ENCODE peak calls at places on chromosomes 2 and 18, in six cellular contexts. One of them, this sample, is unnamed.

GRCh38 chr2:85323351-85323987 is 4.3 kb downstream of the TGOLN2 start:
- DNase-seq in fibroblast of gingiva: peak
- DNase-seq in H9: no peak
- DNase-seq in naive thymus-derived CD4-positive, alpha-beta T cell: no peak
- DNase-seq in EH: no peak
- DNase-seq in Caki2: no peak
- DNase-seq in this sample: no peak

GRCh38 chr18:48077291-48077690 is 146.8 kb upstream of the SMAD2 start:
- DNase-seq in fibroblast of gingiva: no peak
- DNase-seq in H9: no peak
- DNase-seq in naive thymus-derived CD4-positive, alpha-beta T cell: no peak
- DNase-seq in EH: no peak
- DNase-seq in Caki2: no peak
- DNase-seq in this sample: no peak

GRCh38 chr2:239220363-239220762 is 180.5 kb downstream of the HDAC4 start:
- DNase-seq in fibroblast of gingiva: no peak
- DNase-seq in H9: no peak
- DNase-seq in naive thymus-derived CD4-positive, alpha-beta T cell: no peak
- DNase-seq in EH: no peak
- DNase-seq in Caki2: no peak
- DNase-seq in this sample: no peak

GRCh38 chr2:105379741-105380186 is 19.1 kb downstream of the FHL2 start:
- DNase-seq in fibroblast of gingiva: no peak
- DNase-seq in H9: no peak
- DNase-seq in naive thymus-derived CD4-positive, alpha-beta T cell: no peak
- DNase-seq in EH: no peak
- DNase-seq in Caki2: peak
- DNase-seq in this sample: no peak

GRCh38 chr2:217993817-217994459 is 8.9 kb downstream of the TNS1 start:
- DNase-seq in fibroblast of gingiva: no peak
- DNase-seq in H9: peak
- DNase-seq in naive thymus-derived CD4-positive, alpha-beta T cell: no peak
- DNase-seq in EH: no peak
- DNase-seq in Caki2: no peak
- DNase-seq in this sample: peak

GRCh38 chr2:8448822-8449577 is 232.9 kb upstream of the ID2 start:
- DNase-seq in fibroblast of gingiva: no peak
- DNase-seq in H9: no peak
- DNase-seq in naive thymus-derived CD4-positive, alpha-beta T cell: no peak
- DNase-seq in EH: no peak
- DNase-seq in Caki2: no peak
- DNase-seq in this sample: no peak

GRCh38 chr18:45050712-45051639 is 370.3 kb downstream of the SETBP1 start:
- DNase-seq in fibroblast of gingiva: peak
- DNase-seq in H9: no peak
- DNase-seq in naive thymus-derived CD4-positive, alpha-beta T cell: no peak
- DNase-seq in EH: peak
- DNase-seq in Caki2: peak
- DNase-seq in this sample: no peak

GRCh38 chr18:3538456-3538855 is 88.5 kb downstream of the TGIF1 start:
- DNase-seq in fibroblast of gingiva: peak
- DNase-seq in H9: no peak
- DNase-seq in naive thymus-derived CD4-positive, alpha-beta T cell: no peak
- DNase-seq in EH: peak
- DNase-seq in Caki2: no peak
- DNase-seq in this sample: no peak

GRCh38 chr2:172105715-172106124 is 3.0 kb upstream of the DLX2 start:
- DNase-seq in fibroblast of gingiva: no peak
- DNase-seq in H9: no peak
- DNase-seq in naive thymus-derived CD4-positive, alpha-beta T cell: no peak
- DNase-seq in EH: no peak
- DNase-seq in Caki2: no peak
- DNase-seq in this sample: peak

GRCh38 chr2:110106642-110107041 is 9.0 kb downstream of the MALL start:
- DNase-seq in fibroblast of gingiva: peak
- DNase-seq in H9: no peak
- DNase-seq in naive thymus-derived CD4-positive, alpha-beta T cell: no peak
- DNase-seq in EH: peak
- DNase-seq in Caki2: peak
- DNase-seq in this sample: no peak

GRCh38 chr18:28112056-28112470 is 64.9 kb downstream of the CDH2 start:
- DNase-seq in fibroblast of gingiva: peak
- DNase-seq in H9: no peak
- DNase-seq in naive thymus-derived CD4-positive, alpha-beta T cell: no peak
- DNase-seq in EH: peak
- DNase-seq in Caki2: peak
- DNase-seq in this sample: no peak

GRCh38 chr2:190100298-190100697 is 37.8 kb upstream of the MSTN start:
- DNase-seq in fibroblast of gingiva: no peak
- DNase-seq in H9: no peak
- DNase-seq in naive thymus-derived CD4-positive, alpha-beta T cell: no peak
- DNase-seq in EH: no peak
- DNase-seq in Caki2: no peak
- DNase-seq in this sample: no peak

GRCh38 chr2:44456946-44457345 is 95.2 kb downstream of the CAMKMT start:
- DNase-seq in fibroblast of gingiva: peak
- DNase-seq in H9: no peak
- DNase-seq in naive thymus-derived CD4-positive, alpha-beta T cell: no peak
- DNase-seq in EH: no peak
- DNase-seq in Caki2: no peak
- DNase-seq in this sample: no peak

GRCh38 chr2:47403829-47404228 is 873 bp downstream of the MSH2 start:
- DNase-seq in fibroblast of gingiva: no peak
- DNase-seq in H9: no peak
- DNase-seq in naive thymus-derived CD4-positive, alpha-beta T cell: no peak
- DNase-seq in EH: no peak
- DNase-seq in Caki2: peak
- DNase-seq in this sample: no peak

GRCh38 chr18:6236258-6236657 is 178.5 kb downstream of the L3MBTL4 start:
- DNase-seq in fibroblast of gingiva: no peak
- DNase-seq in H9: no peak
- DNase-seq in naive thymus-derived CD4-positive, alpha-beta T cell: no peak
- DNase-seq in EH: no peak
- DNase-seq in Caki2: no peak
- DNase-seq in this sample: no peak

GRCh38 chr2:230774348-230774951 is 61.8 kb downstream of the CAB39 start:
- DNase-seq in fibroblast of gingiva: peak
- DNase-seq in H9: no peak
- DNase-seq in naive thymus-derived CD4-positive, alpha-beta T cell: no peak
- DNase-seq in EH: peak
- DNase-seq in Caki2: peak
- DNase-seq in this sample: no peak

GRCh38 chr2:68767031-68767961 is 32.7 kb downstream of the ARHGAP25 start:
- DNase-seq in fibroblast of gingiva: no peak
- DNase-seq in H9: no peak
- DNase-seq in naive thymus-derived CD4-positive, alpha-beta T cell: peak
- DNase-seq in EH: no peak
- DNase-seq in Caki2: no peak
- DNase-seq in this sample: no peak

GRCh38 chr18:54675076-54675475 is 84.0 kb downstream of the DYNAP start:
- DNase-seq in fibroblast of gingiva: no peak
- DNase-seq in H9: no peak
- DNase-seq in naive thymus-derived CD4-positive, alpha-beta T cell: no peak
- DNase-seq in EH: peak
- DNase-seq in Caki2: no peak
- DNase-seq in this sample: no peak

GRCh38 chr2:187922841-187923240 is 368.6 kb upstream of the TFPI start:
- DNase-seq in fibroblast of gingiva: no peak
- DNase-seq in H9: no peak
- DNase-seq in naive thymus-derived CD4-positive, alpha-beta T cell: no peak
- DNase-seq in EH: peak
- DNase-seq in Caki2: no peak
- DNase-seq in this sample: no peak

GRCh38 chr2:217277646-217278048 is 417.8 kb upstream of the TNP1 start:
- DNase-seq in fibroblast of gingiva: peak
- DNase-seq in H9: no peak
- DNase-seq in naive thymus-derived CD4-positive, alpha-beta T cell: no peak
- DNase-seq in EH: peak
- DNase-seq in Caki2: peak
- DNase-seq in this sample: no peak

GRCh38 chr2:63660060-63660459 is 71.3 kb downstream of the MDH1 start:
- DNase-seq in fibroblast of gingiva: no peak
- DNase-seq in H9: no peak
- DNase-seq in naive thymus-derived CD4-positive, alpha-beta T cell: no peak
- DNase-seq in EH: no peak
- DNase-seq in Caki2: no peak
- DNase-seq in this sample: no peak

GRCh38 chr2:10601866-10602566 is 87.8 kb downstream of the NOL10 start:
- DNase-seq in fibroblast of gingiva: no peak
- DNase-seq in H9: no peak
- DNase-seq in naive thymus-derived CD4-positive, alpha-beta T cell: no peak
- DNase-seq in EH: no peak
- DNase-seq in Caki2: no peak
- DNase-seq in this sample: no peak

GRCh38 chr2:12717988-12718661 is 1.4 kb downstream of the TRIB2 start:
- DNase-seq in fibroblast of gingiva: peak
- DNase-seq in H9: no peak
- DNase-seq in naive thymus-derived CD4-positive, alpha-beta T cell: peak
- DNase-seq in EH: peak
- DNase-seq in Caki2: peak
- DNase-seq in this sample: no peak